ENCODE peak calls at places on chromosomes 6 and 20, in seven cellular contexts. H is posterior cingulate gyrus; B is NCI-H460; C is mesothelial cell of epicardium; O is Right ventricle myocardium superior; U is iris pigment epithelial cell; I is stimulated activated CD8-positive, alpha-beta memory T cell treated with anti-CD3 and anti-CD28 coated beads, Interleukin-2, amount 100 ng/mL, for 1 hour. Y is an unnamed sample.

GRCh38 chr6:157269261-157269794 is 54.0 kb downstream of the TMEM242 start:
- DNase-seq in H (peak), B (no peak), C (no peak), O (peak), U (peak), I (no peak), Y (no peak)

GRCh38 chr20:539848-540247 is 3.7 kb downstream of the CSNK2A1 start:
- DNase-seq in H (no peak), B (no peak), C (no peak), O (no peak), U (peak), I (no peak), Y (no peak)

GRCh38 chr6:74128536-74128935 is 432.5 kb downstream of the CD109 start:
- DNase-seq in H (no peak), B (no peak), C (no peak), O (no peak), U (peak), I (no peak), Y (no peak)

GRCh38 chr20:13821876-13822275 is 37.0 kb downstream of the NDUFAF5 start:
- DNase-seq in H (no peak), B (no peak), C (no peak), O (no peak), U (peak), I (no peak), Y (no peak)

GRCh38 chr20:51801220-51801991 is 915 bp downstream of the SALL4 start:
- DNase-seq in H (no peak), B (no peak), C (no peak), O (no peak), U (no peak), I (no peak), Y (no peak)

GRCh38 chr6:70221025-70221714 is 81.7 kb downstream of the COL9A1 start:
- DNase-seq in H (no peak), B (peak), C (no peak), O (no peak), U (peak), I (no peak), Y (no peak)

GRCh38 chr20:63325554-63326313 is 32.7 kb downstream of the COL20A1 start:
- DNase-seq in H (peak), B (no peak), C (no peak), O (peak), U (no peak), I (no peak), Y (no peak)

GRCh38 chr6:153949606-153950005 is 89.4 kb upstream of the OPRM1 start:
- DNase-seq in H (no peak), B (no peak), C (no peak), O (no peak), U (no peak), I (no peak), Y (no peak)

GRCh38 chr6:158387036-158387435 is 74.8 kb downstream of the TULP4 start:
- DNase-seq in H (no peak), B (no peak), C (no peak), O (no peak), U (no peak), I (no peak), Y (no peak)

GRCh38 chr6:79671605-79672266 is 40.6 kb downstream of the SH3BGRL2 start:
- DNase-seq in H (no peak), B (no peak), C (no peak), O (peak), U (peak), I (peak), Y (no peak)

GRCh38 chr6:36616888-36617521 is 22.8 kb downstream of the SRSF3 start:
- DNase-seq in H (peak), B (no peak), C (no peak), O (peak), U (no peak), I (no peak), Y (no peak)

GRCh38 chr6:155084431-155085123 is 89.5 kb downstream of the TIAM2 start:
- DNase-seq in H (no peak), B (no peak), C (no peak), O (no peak), U (peak), I (no peak), Y (no peak)

GRCh38 chr6:143836150-143836549 is 7.0 kb upstream of the LTV1 start:
- DNase-seq in H (no peak), B (no peak), C (no peak), O (no peak), U (no peak), I (no peak), Y (no peak)

GRCh38 chr6:112979830-112980229 is 632.7 kb downstream of the RFPL4B start:
- DNase-seq in H (no peak), B (no peak), C (no peak), O (no peak), U (peak), I (no peak), Y (no peak)

GRCh38 chr6:15351631-15352030 is 105.8 kb downstream of the JARID2 start:
- DNase-seq in H (no peak), B (no peak), C (no peak), O (peak), U (peak), I (no peak), Y (no peak)